ENCODE peak calls at places on chromosome 7, in nine cellular contexts. L, J, F, O, Y, P, M, N and W are unnamed samples.

GRCh38 chr7:150375662-150376521 is 3.2 kb upstream of the ZNF775 start:
- DNase-seq in L (no peak), J (no peak), F (no peak), O (no peak), Y (no peak), P (no peak), M (no peak), N (no peak), W (no peak)

GRCh38 chr7:129252133-129252532 is 27.3 kb downstream of the AHCYL2 start:
- DNase-seq in L (no peak), J (no peak), F (no peak), O (no peak), Y (no peak), P (no peak), M (no peak), N (no peak), W (no peak)

GRCh38 chr7:136018104-136018503 is 40.9 kb upstream of the MTPN start:
- DNase-seq in L (no peak), J (no peak), F (no peak), O (no peak), Y (no peak), P (no peak), M (no peak), N (no peak), W (no peak)

GRCh38 chr7:36283711-36284130 is 105.9 kb upstream of the ANLN start:
- DNase-seq in L (no peak), J (no peak), F (no peak), O (no peak), Y (no peak), P (no peak), M (no peak), N (peak; percentile 77), W (no peak)

GRCh38 chr7:101681170-101682007 is 52.3 kb upstream of the MYL10 start:
- DNase-seq in L (no peak), J (no peak), F (peak; percentile 77), O (peak; percentile 80), Y (peak; percentile 49), P (no peak), M (no peak), N (peak; percentile 92), W (peak; percentile 95)

GRCh38 chr7:92609921-92610518 is 19.8 kb upstream of the FAM133B start:
- DNase-seq in L (no peak), J (no peak), F (no peak), O (no peak), Y (no peak), P (no peak), M (no peak), N (no peak), W (no peak)

GRCh38 chr7:134514663-134515062 is 12.7 kb upstream of the AKR1B10 start:
- DNase-seq in L (peak; percentile 20), J (peak; percentile 57), F (peak; percentile 66), O (peak; percentile 46), Y (no peak), P (peak; percentile 38), M (peak; percentile 77), N (peak; percentile 43), W (peak; percentile 43)

GRCh38 chr7:105073143-105073542 is 59.1 kb downstream of the KMT2E start:
- DNase-seq in L (no peak), J (no peak), F (no peak), O (no peak), Y (no peak), P (no peak), M (no peak), N (no peak), W (no peak)

GRCh38 chr7:106619213-106619612 is 41.7 kb downstream of the CCDC71L start:
- DNase-seq in L (no peak), J (no peak), F (no peak), O (no peak), Y (no peak), P (no peak), M (no peak), N (no peak), W (no peak)

GRCh38 chr7:66443946-66444345 is 184.7 kb upstream of the KCTD7 start:
- DNase-seq in L (no peak), J (no peak), F (no peak), O (no peak), Y (no peak), P (no peak), M (no peak), N (no peak), W (no peak)

GRCh38 chr7:92292981-92293380 is 47.2 kb downstream of the ANKIB1 start:
- DNase-seq in L (no peak), J (no peak), F (no peak), O (no peak), Y (no peak), P (no peak), M (no peak), N (no peak), W (no peak)

DNA sequence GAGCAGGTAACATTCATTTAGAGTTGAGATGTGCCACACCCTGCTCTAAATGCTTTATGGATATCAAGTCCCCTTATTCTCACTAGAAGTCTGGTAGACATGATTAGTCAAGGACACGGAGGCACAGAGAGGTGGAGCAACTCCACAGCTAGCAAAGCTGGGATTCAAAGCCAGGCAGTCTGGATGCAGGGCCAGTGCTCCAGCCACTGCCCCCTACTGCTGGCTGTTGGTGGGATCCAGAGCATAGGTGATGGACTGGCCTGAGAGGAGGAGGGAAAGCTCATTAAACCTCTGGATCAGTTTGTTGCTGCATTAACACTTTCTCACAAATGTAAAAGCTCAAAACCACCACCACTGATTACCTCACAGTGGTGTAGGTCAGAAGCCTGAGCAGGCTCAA is 22.6 kb upstream of the KBTBD2 start:
- DNase-seq in L (no peak), J (no peak), F (no peak), O (no peak), Y (no peak), P (no peak), M (no peak), N (no peak), W (no peak)
- TF ChIP-seq CTCF in L (no peak), J (no peak), F (peak; percentile 21), O (no peak), Y (no peak), P (no peak), M (peak; percentile 22), N (peak; percentile 10), W (peak; percentile 18)

DNA sequence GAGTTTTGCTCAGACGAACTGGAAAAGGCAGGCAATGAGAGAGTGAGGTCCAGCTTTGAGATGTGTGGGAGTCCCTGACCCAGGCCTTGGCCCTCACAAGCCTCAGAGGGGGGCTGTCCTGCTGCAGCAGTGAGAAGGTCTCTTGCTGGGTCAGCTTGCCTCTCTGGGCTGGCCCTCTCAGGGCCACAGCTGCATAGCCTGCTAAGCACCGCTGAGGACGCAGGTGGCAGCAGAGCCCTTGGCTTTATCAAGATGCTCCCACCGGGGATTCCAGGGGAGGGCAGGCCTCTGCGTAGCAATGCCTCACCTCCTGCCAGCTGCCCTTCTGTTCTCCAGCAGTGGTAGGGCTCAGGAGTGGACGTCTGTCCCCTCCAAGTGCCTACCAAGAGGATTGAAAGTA is 128.7 kb downstream of the COBL start:
- DNase-seq in L (peak; percentile 42), J (peak; percentile 60), F (no peak), O (no peak), Y (no peak), P (peak; percentile 28), M (peak; percentile 72), N (no peak), W (no peak)
- TF ChIP-seq CTCF in L (peak; percentile 69), J (no peak), F (no peak), O (no peak), Y (no peak), P (peak; percentile 49), M (no peak), N (no peak), W (peak; percentile 35)

GRCh38 chr7:31123726-31124125 is 71.6 kb downstream of the ADCYAP1R1 start:
- DNase-seq in L (no peak), J (no peak), F (no peak), O (no peak), Y (no peak), P (no peak), M (no peak), N (no peak), W (no peak)

GRCh38 chr7:31133497-31133896 is 81.4 kb downstream of the ADCYAP1R1 start:
- DNase-seq in L (no peak), J (no peak), F (no peak), O (no peak), Y (no peak), P (no peak), M (no peak), N (no peak), W (no peak)

GRCh38 chr7:31125171-31125570 is 73.1 kb downstream of the ADCYAP1R1 start:
- DNase-seq in L (no peak), J (no peak), F (no peak), O (no peak), Y (no peak), P (no peak), M (no peak), N (no peak), W (no peak)

GRCh38 chr7:31126976-31127375 is 74.9 kb downstream of the ADCYAP1R1 start:
- DNase-seq in L (no peak), J (no peak), F (no peak), O (peak; percentile 7), Y (no peak), P (no peak), M (no peak), N (no peak), W (no peak)

GRCh38 chr7:31129067-31129466 is 77.0 kb downstream of the ADCYAP1R1 start:
- DNase-seq in L (no peak), J (no peak), F (peak; percentile 34), O (no peak), Y (no peak), P (no peak), M (no peak), N (no peak), W (no peak)
- TF ChIP-seq CTCF in L (no peak), J (no peak), F (peak; percentile 54), O (peak; percentile 9), Y (no peak), P (no peak), M (no peak), N (no peak), W (peak; percentile 30)

GRCh38 chr7:34452363-34452762 is 205.7 kb upstream of the NPSR1 start:
- DNase-seq in L (no peak), J (no peak), F (no peak), O (no peak), Y (no peak), P (no peak), M (no peak), N (no peak), W (no peak)

GRCh38 chr7:34449765-34450164 is 208.3 kb upstream of the NPSR1 start:
- DNase-seq in L (no peak), J (no peak), F (no peak), O (no peak), Y (no peak), P (no peak), M (no peak), N (no peak), W (no peak)

GRCh38 chr7:34453150-34453549 is 204.9 kb upstream of the NPSR1 start:
- DNase-seq in L (no peak), J (no peak), F (no peak), O (no peak), Y (no peak), P (no peak), M (no peak), N (no peak), W (no peak)

GRCh38 chr7:34451183-34451582 is 206.8 kb upstream of the NPSR1 start:
- DNase-seq in L (no peak), J (no peak), F (no peak), O (no peak), Y (no peak), P (no peak), M (no peak), N (no peak), W (no peak)

DNA sequence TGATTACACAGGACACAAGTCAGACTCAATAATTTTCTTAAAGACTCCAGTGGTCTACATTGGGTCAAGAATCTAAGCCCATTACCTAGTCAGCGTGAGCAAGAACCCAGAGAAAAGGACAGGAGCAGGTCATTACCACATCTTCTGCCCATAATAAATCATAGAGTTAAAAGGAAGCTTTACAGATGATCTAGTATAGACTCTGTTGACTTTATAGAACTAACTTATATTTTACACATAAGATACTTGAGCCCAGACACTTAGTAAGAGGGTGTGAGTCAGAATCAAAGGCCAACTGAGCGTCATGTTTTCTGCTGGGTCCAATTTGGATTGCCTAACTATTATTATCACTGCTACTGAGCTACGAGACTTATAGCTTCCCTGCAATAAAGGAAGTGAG is 206.1 kb upstream of the NPSR1 start:
- DNase-seq in L (no peak), J (no peak), F (no peak), O (no peak), Y (no peak), P (no peak), M (no peak), N (no peak), W (no peak)
- TF ChIP-seq CTCF in L (no peak), J (no peak), F (no peak), O (no peak), Y (no peak), P (no peak), M (no peak), N (no peak), W (no peak)